ENCODE peak calls at places on chromosome X, in five cellular contexts. F, Z, R, G and P are unnamed samples.

GRCh38 chrX:71618303-71618721 is at the start of gene CXCR3:
- DNase-seq in F (no peak), Z (peak; percentile 84), R (no peak), G (no peak), P (peak; percentile 84)

GRCh38 chrX:53082773-53083616 is 828 bp downstream of the TSPYL2 start:
- DNase-seq in F (no peak), Z (no peak), R (no peak), G (no peak), P (no peak)

GRCh38 chrX:41526925-41527324 is 79.8 kb downstream of the NYX start:
- DNase-seq in F (no peak), Z (no peak), R (no peak), G (no peak), P (no peak)

GRCh38 chrX:138191998-138192397 is 519.5 kb downstream of the FGF13 start:
- DNase-seq in F (peak; percentile 5), Z (no peak), R (peak; percentile 62), G (no peak), P (no peak)

GRCh38 chrX:77431227-77431626 is 16.0 kb upstream of the FGF16 start:
- DNase-seq in F (peak; percentile 7), Z (no peak), R (peak; percentile 26), G (no peak), P (no peak)

GRCh38 chrX:47080215-47080914 is 2.1 kb downstream of the RGN start:
- DNase-seq in F (no peak), Z (no peak), R (no peak), G (no peak), P (no peak)

GRCh38 chrX:47218920-47219815 is 687 bp downstream of the CDK16 start:
- DNase-seq in F (no peak), Z (no peak), R (peak; percentile 34), G (no peak), P (peak; percentile 43)

GRCh38 chrX:150080497-150080896 is 142.2 kb upstream of the EOLA2 start:
- DNase-seq in F (no peak), Z (no peak), R (no peak), G (no peak), P (no peak)

GRCh38 chrX:105610401-105610800 is 211.9 kb upstream of the NRK start:
- DNase-seq in F (no peak), Z (no peak), R (no peak), G (no peak), P (no peak)

GRCh38 chrX:973010-973409 is 239.4 kb downstream of the CRLF2 start:
- DNase-seq in F (no peak), Z (no peak), R (no peak), G (no peak), P (no peak)

GRCh38 chrX:141180851-141181250 is 3.9 kb upstream of the LDOC1 start:
- DNase-seq in F (no peak), Z (no peak), R (no peak), G (no peak), P (no peak)

GRCh38 chrX:132045456-132045855 is 22.4 kb downstream of the STK26 start:
- DNase-seq in F (no peak), Z (no peak), R (peak; percentile 55), G (no peak), P (no peak)

GRCh38 chrX:153603131-153603656 is 4.3 kb upstream of the CCNQ start:
- DNase-seq in F (no peak), Z (no peak), R (no peak), G (no peak), P (no peak)
- H3K27me3 ChIP-seq in F (no peaks in the 10 kb centered on the region), Z (no peaks in the 10 kb centered on the region), R (no peaks in the 10 kb centered on the region), G (no peaks in the 10 kb centered on the region), P (no peaks in the 10 kb centered on the region)

GRCh38 chrX:68843992-68844391 is 15.2 kb downstream of the EFNB1 start:
- DNase-seq in F (no peak), Z (no peak), R (no peak), G (no peak), P (no peak)
- H3K27ac ChIP-seq in F (no peak overlapping the region), Z (no peak overlapping the region), R (no peak overlapping the region), G (no peak overlapping the region), P (no peak overlapping the region)

GRCh38 chrX:103310592-103311400 is at the start of gene BEX2:
- DNase-seq in F (peak; percentile 12), Z (peak; percentile 89), R (peak; percentile 91), G (peak; percentile 6), P (peak; percentile 90)
- H3K4me3 ChIP-seq in F (peak within 1 kb of the TSS; percentile 45), Z (no peak within 1 kb of the TSS), R (peak within 1 kb of the TSS; percentile 44), G (peak within 1 kb of the TSS; percentile 68), P (peak within 1 kb of the TSS; percentile 55)

GRCh38 chrX:151687635-151688034 is 7.6 kb upstream of the PRRG3 start:
- DNase-seq in F (no peak), Z (no peak), R (no peak), G (no peak), P (no peak)
- H3K27me3 ChIP-seq in F (no peaks in the 10 kb centered on the region), Z (no peaks in the 10 kb centered on the region), R (no peaks in the 10 kb centered on the region), G (no peaks in the 10 kb centered on the region), P (no peaks in the 10 kb centered on the region)

GRCh38 chrX:118508690-118509089 is 13.1 kb downstream of the DOCK11 start:
- DNase-seq in F (no peak), Z (no peak), R (no peak), G (no peak), P (no peak)

GRCh38 chrX:118510076-118510475 is 14.5 kb downstream of the DOCK11 start:
- DNase-seq in F (no peak), Z (no peak), R (no peak), G (no peak), P (no peak)

GRCh38 chrX:118503260-118504041 is 7.8 kb downstream of the DOCK11 start:
- DNase-seq in F (no peak), Z (no peak), R (no peak), G (no peak), P (no peak)

GRCh38 chrX:118507766-118508165 is 12.2 kb downstream of the DOCK11 start:
- DNase-seq in F (no peak), Z (no peak), R (no peak), G (no peak), P (no peak)

DNA sequence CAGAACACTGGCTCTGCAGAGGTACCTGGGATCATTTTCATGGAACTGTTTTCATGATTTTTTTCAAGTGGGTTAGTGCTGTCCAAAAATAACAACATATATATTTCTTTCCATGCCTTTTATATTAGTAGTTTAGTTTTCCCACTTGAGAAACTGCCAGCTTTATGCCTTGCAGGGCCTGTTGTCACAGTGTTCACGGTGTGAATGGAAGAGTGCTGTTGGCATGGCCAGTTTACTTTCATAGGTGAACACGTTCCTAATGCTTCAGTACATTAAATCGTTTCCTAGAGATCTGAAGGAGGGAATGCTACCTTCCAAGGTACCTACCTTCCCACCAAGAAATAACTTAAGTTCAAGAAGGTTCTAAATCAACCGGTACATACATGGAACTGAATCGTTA is 12.6 kb downstream of the DOCK11 start:
- DNase-seq in F (no peak), Z (no peak), R (no peak), G (no peak), P (no peak)
- H3K27ac ChIP-seq in F (no peak overlapping the region), Z (no peak overlapping the region), R (no peak overlapping the region), G (peak overlapping the region; percentile 12), P (no peak overlapping the region)

DNA sequence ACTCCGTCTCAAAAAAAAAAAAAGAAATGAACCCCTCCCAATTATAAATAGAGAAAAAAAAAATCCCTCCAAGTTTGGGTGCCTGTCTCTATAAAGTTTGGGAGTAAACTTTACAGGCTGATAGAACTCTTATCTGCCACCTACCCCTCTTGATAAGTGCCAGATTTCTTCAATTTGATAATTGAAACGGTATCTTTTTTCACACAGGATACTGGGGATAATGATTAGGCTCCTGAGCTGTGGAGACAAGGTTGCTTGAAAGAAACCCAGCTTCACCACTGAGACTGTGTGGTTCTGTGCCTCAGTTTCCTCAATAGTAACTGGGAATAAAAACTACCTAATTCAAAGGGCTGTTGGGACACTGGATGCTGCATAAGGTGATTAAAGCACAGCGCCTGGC is 606 bp downstream of the EFHC2 start:
- DNase-seq in F (no peak), Z (no peak), R (peak; percentile 60), G (no peak), P (no peak)
- H3K4me3 ChIP-seq in F (peak overlapping the region; percentile 37), Z (no peak overlapping the region), R (no peak overlapping the region), G (peak overlapping the region; percentile 70), P (no peak overlapping the region)